ENCODE peak calls at places on chromosomes 6 and 20, in four cellular contexts. M, Q, O and A are unnamed samples. For H3K4me1, the result is how much of the 10 kb centered on the place peaks cover.

GRCh38 chr6:40678941-40679340 is 91.8 kb upstream of the LRFN2 start:
- DNase-seq in M (no peak), Q (no peak), O (no peak), A (no peak)

GRCh38 chr6:11432713-11433450 is 104.7 kb upstream of the TMEM170B start:
- DNase-seq in M (no peak), Q (no peak), O (no peak), A (no peak)

GRCh38 chr20:18279231-18279630 is 9.1 kb upstream of the ZNF133 start:
- DNase-seq in M (no peak), Q (no peak), O (no peak), A (no peak)

GRCh38 chr6:41531591-41532582 is 14.3 kb upstream of the FOXP4 start:
- DNase-seq in M (no peak), Q (no peak), O (no peak), A (no peak)

GRCh38 chr20:21189761-21190523 is 64.1 kb downstream of the KIZ start:
- DNase-seq in M (no peak), Q (no peak), O (no peak), A (no peak)

GRCh38 chr6:166058064-166058739 is 109.4 kb downstream of the TBXT start:
- DNase-seq in M (peak), Q (peak), O (no peak), A (no peak)

GRCh38 chr20:4102381-4102780 is 87.0 kb upstream of the RNF24 start:
- DNase-seq in M (no peak), Q (no peak), O (peak), A (no peak)

GRCh38 chr6:38404900-38405556 is 234.7 kb downstream of the BTBD9 start:
- DNase-seq in M (no peak), Q (no peak), O (no peak), A (no peak)

GRCh38 chr20:24648481-24648880 is 179.1 kb downstream of the SYNDIG1 start:
- DNase-seq in M (no peak), Q (no peak), O (no peak), A (no peak)

GRCh38 chr6:116265081-116265829 is 11.4 kb upstream of the TSPYL4 start:
- DNase-seq in M (no peak), Q (no peak), O (no peak), A (no peak)

GRCh38 chr6:1957746-1958145 is 287.7 kb downstream of the GMDS start:
- DNase-seq in M (no peak), Q (no peak), O (no peak), A (no peak)
- H3K4me1 ChIP-seq in M (under half), Q (under half), O (under half), A (under half)

GRCh38 chr6:24721461-24722215 is 2.7 kb upstream of the C6orf62 start:
- DNase-seq in M (peak), Q (no peak), O (no peak), A (no peak)
- TF ChIP-seq POLR2A in M (peak), Q (peak), O (peak), A (peak)

GRCh38 chr6:49637333-49637698 is 677 bp upstream of the RHAG start:
- DNase-seq in M (no peak), Q (no peak), O (no peak), A (no peak)
- H3K4me1 ChIP-seq in M (under half), Q (under half), O (under half), A (under half)

GRCh38 chr20:33441142-33441955 is 2.2 kb downstream of the SNTA1 start:
- DNase-seq in M (no peak), Q (no peak), O (no peak), A (no peak)

GRCh38 chr20:33442136-33443005 is 1.2 kb downstream of the SNTA1 start:
- DNase-seq in M (no peak), Q (no peak), O (no peak), A (no peak)

GRCh38 chr20:33443006-33443511 is 504 bp downstream of the SNTA1 start:
- DNase-seq in M (peak), Q (peak), O (no peak), A (no peak)

GRCh38 chr20:33444797-33445560 is 1.4 kb upstream of the SNTA1 start:
- DNase-seq in M (peak), Q (no peak), O (no peak), A (no peak)

GRCh38 chr20:33443512-33444239 is at the start of gene SNTA1:
- DNase-seq in M (peak), Q (peak), O (peak), A (peak)
- TF ChIP-seq POLR2A in M (peak), Q (no peak), O (no peak), A (no peak)

GRCh38 chr20:896626-897025 is 19.5 kb downstream of the ANGPT4 start:
- DNase-seq in M (no peak), Q (no peak), O (no peak), A (no peak)
- H3K4me1 ChIP-seq in M (under half), Q (under half), O (under half), A (under half)

GRCh38 chr20:63567382-63568169 is 6.5 kb downstream of the HELZ2 start:
- DNase-seq in M (no peak), Q (no peak), O (no peak), A (no peak)
- TF ChIP-seq POLR2A in M (no peak), Q (no peak), O (no peak), A (no peak)

DNA sequence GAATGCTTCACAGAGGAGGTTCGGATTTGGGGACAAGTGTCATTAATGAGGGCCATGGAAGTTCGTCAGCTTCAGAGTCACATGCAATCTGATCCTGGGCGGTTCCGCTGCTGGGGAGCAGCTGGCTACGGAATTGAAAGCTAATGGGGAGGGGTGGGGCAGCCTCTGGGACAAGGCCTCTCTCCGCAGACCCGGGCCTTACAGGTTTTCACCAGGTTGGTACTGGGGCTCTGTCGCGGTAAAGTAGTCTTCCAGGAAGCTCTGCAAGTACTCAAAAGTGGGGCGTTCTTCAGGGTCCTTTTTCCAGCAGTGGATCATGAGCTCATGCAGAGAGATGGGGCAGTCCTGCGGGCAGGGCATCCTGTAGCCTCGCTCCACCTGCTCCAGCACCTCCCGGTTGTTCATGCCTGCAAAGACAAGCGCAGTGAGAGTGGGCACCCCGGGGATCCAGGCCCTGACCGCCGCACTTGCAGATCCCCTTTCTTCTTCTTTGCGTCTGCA is 55.9 kb upstream of the TRAF3IP2 start:
- DNase-seq in M (peak), Q (no peak), O (no peak), A (no peak)
- H3K4me1 ChIP-seq in M (under half), Q (under half), O (half or more), A (under half)